ENCODE peak calls at places on chromosomes 5 and 9, in nine cellular contexts. T, V, L, H, C, P, S, B and R are unnamed samples.

GRCh38 chr9:100427366-100428263 is 672 bp downstream of the MSANTD3 start:
- DNase-seq in T (no peak), V (peak), L (peak), H (peak), C (peak), P (peak), S (peak), B (peak), R (peak)

GRCh38 chr5:119070828-119071572 is at the start of gene DMXL1:
- DNase-seq in T (peak), V (peak), L (peak), H (peak), C (peak), P (peak), S (peak), B (peak), R (peak)

GRCh38 chr5:168881427-168882149 is 302.4 kb upstream of the PANK3 start:
- DNase-seq in T (no peak), V (peak), L (no peak), H (peak), C (peak), P (no peak), S (no peak), B (no peak), R (peak)

GRCh38 chr5:152113401-152113800 is 188.8 kb upstream of the GLRA1 start:
- DNase-seq in T (no peak), V (no peak), L (no peak), H (no peak), C (no peak), P (no peak), S (no peak), B (no peak), R (no peak)

GRCh38 chr5:82364497-82364896 is 86.3 kb upstream of the RPS23 start:
- DNase-seq in T (no peak), V (peak), L (peak), H (no peak), C (no peak), P (no peak), S (no peak), B (no peak), R (no peak)

GRCh38 chr5:179289756-179290385 is 55.4 kb downstream of the ADAMTS2 start:
- DNase-seq in T (no peak), V (no peak), L (no peak), H (peak), C (no peak), P (no peak), S (no peak), B (peak), R (no peak)

GRCh38 chr5:150703767-150704166 is 2.9 kb upstream of the RBM22 start:
- DNase-seq in T (no peak), V (no peak), L (peak), H (no peak), C (no peak), P (no peak), S (no peak), B (no peak), R (no peak)

GRCh38 chr5:115147052-115147451 is 22.7 kb downstream of the TRIM36 start:
- DNase-seq in T (no peak), V (no peak), L (no peak), H (no peak), C (no peak), P (no peak), S (no peak), B (no peak), R (no peak)

GRCh38 chr9:61674882-61675281 is 485.0 kb downstream of the SPATA31A7 start:
- DNase-seq in T (no peak), V (no peak), L (no peak), H (no peak), C (no peak), P (peak), S (no peak), B (no peak), R (no peak)

GRCh38 chr5:54825005-54825404 is 160.4 kb downstream of the ESM1 start:
- DNase-seq in T (no peak), V (no peak), L (peak), H (no peak), C (no peak), P (no peak), S (no peak), B (no peak), R (no peak)

GRCh38 chr5:39108987-39109386 is 34.8 kb upstream of the RICTOR start:
- DNase-seq in T (no peak), V (no peak), L (no peak), H (no peak), C (no peak), P (no peak), S (no peak), B (no peak), R (no peak)

GRCh38 chr5:159951387-159951786 is 35.1 kb downstream of the ADRA1B start:
- DNase-seq in T (no peak), V (peak), L (no peak), H (peak), C (peak), P (no peak), S (no peak), B (no peak), R (peak)

GRCh38 chr5:77981820-77982219 is 205.7 kb upstream of the TBCA start:
- DNase-seq in T (no peak), V (no peak), L (no peak), H (no peak), C (no peak), P (no peak), S (no peak), B (no peak), R (no peak)

GRCh38 chr9:79583957-79584654 is 12.3 kb downstream of the TLE4 start:
- DNase-seq in T (no peak), V (no peak), L (no peak), H (no peak), C (peak), P (no peak), S (peak), B (no peak), R (peak)

GRCh38 chr9:130980526-130980925 is 28.4 kb upstream of the LAMC3 start:
- DNase-seq in T (no peak), V (no peak), L (no peak), H (no peak), C (no peak), P (no peak), S (no peak), B (no peak), R (peak)

GRCh38 chr5:34787035-34787434 is 51.9 kb upstream of the TTC23L start:
- DNase-seq in T (no peak), V (no peak), L (no peak), H (no peak), C (no peak), P (no peak), S (no peak), B (no peak), R (no peak)

GRCh38 chr5:5954199-5954598 is 424.1 kb downstream of the MED10 start:
- DNase-seq in T (no peak), V (no peak), L (no peak), H (no peak), C (no peak), P (no peak), S (no peak), B (no peak), R (no peak)

GRCh38 chr5:93100976-93101375 is 480.0 kb downstream of the NR2F1-AS1 start:
- DNase-seq in T (no peak), V (no peak), L (no peak), H (no peak), C (no peak), P (no peak), S (no peak), B (no peak), R (no peak)

GRCh38 chr9:118059520-118060278 is 355.5 kb downstream of the TLR4 start:
- DNase-seq in T (no peak), V (no peak), L (peak), H (no peak), C (no peak), P (no peak), S (peak), B (no peak), R (peak)

GRCh38 chr5:159451197-159452052 is 121.1 kb upstream of the IL12B start:
- DNase-seq in T (no peak), V (peak), L (peak), H (no peak), C (no peak), P (no peak), S (peak), B (no peak), R (no peak)

GRCh38 chr9:69895659-69896058 is 75.0 kb downstream of the CFAP95 start:
- DNase-seq in T (no peak), V (no peak), L (no peak), H (no peak), C (no peak), P (no peak), S (no peak), B (no peak), R (no peak)